ENCODE peak calls at places on chromosome 14, in four cellular contexts. N is HepG2, Z is H1, L is K562. B is an unnamed sample.

GRCh38 chr14:76761198-76761848 is at the start of gene VASH1:
- DNase-seq in N (no peak), Z (peak), L (peak), B (no peak)

GRCh38 chr14:90615444-90616095 is 200.7 kb downstream of the TTC7B start:
- DNase-seq in N (no peak), Z (no peak), L (no peak), B (no peak)

GRCh38 chr14:56247495-56248087 is 129.4 kb downstream of the PELI2 start:
- DNase-seq in N (peak), Z (no peak), L (no peak), B (no peak)

GRCh38 chr14:49687942-49688700 is at the start of gene POLE2:
- DNase-seq in N (peak), Z (peak), L (peak), B (no peak)

GRCh38 chr14:28294834-28295440 is 471.6 kb upstream of the FOXG1 start:
- DNase-seq in N (peak), Z (no peak), L (no peak), B (no peak)

GRCh38 chr14:49420201-49420600 is 166.0 kb downstream of the RPS29 start:
- DNase-seq in N (no peak), Z (no peak), L (no peak), B (no peak)

GRCh38 chr14:32627545-32628298 is 298.6 kb downstream of the AKAP6 start:
- DNase-seq in N (no peak), Z (no peak), L (no peak), B (no peak)

GRCh38 chr14:103871596-103872480 is 24.5 kb upstream of the PPP1R13B start:
- DNase-seq in N (no peak), Z (peak), L (peak), B (peak)

GRCh38 chr14:73227812-73228781 is 9.2 kb upstream of the PAPLN start:
- DNase-seq in N (peak), Z (no peak), L (peak), B (no peak)

GRCh38 chr14:80477388-80478160 is 266.3 kb upstream of the DIO2 start:
- DNase-seq in N (no peak), Z (no peak), L (no peak), B (no peak)

GRCh38 chr14:68137704-68138619 is 318.4 kb downstream of the RAD51B start:
- DNase-seq in N (peak), Z (peak), L (peak), B (no peak)

GRCh38 chr14:103144085-103144484 is 20.8 kb downstream of the TNFAIP2 start:
- DNase-seq in N (no peak), Z (no peak), L (no peak), B (no peak)

GRCh38 chr14:63204407-63205280 is at the start of gene RHOJ:
- DNase-seq in N (no peak), Z (peak), L (no peak), B (no peak)

GRCh38 chr14:67733609-67734008 is 31.9 kb downstream of the RDH12 start:
- DNase-seq in N (no peak), Z (no peak), L (no peak), B (no peak)

GRCh38 chr14:72906316-72906715 is 12.4 kb upstream of the DPF3 start:
- DNase-seq in N (no peak), Z (no peak), L (no peak), B (no peak)

GRCh38 chr14:52706286-52706685 is 714 bp upstream of the PSMC6 start:
- DNase-seq in N (no peak), Z (no peak), L (peak), B (no peak)

GRCh38 chr14:22474730-22475351 is 114.2 kb downstream of the DAD1 start:
- DNase-seq in N (no peak), Z (no peak), L (no peak), B (no peak)

GRCh38 chr14:90256354-90257131 is at the start of gene PSMC1:
- DNase-seq in N (peak), Z (peak), L (peak), B (peak)

GRCh38 chr14:26137161-26137560 is 460.7 kb downstream of the NOVA1 start:
- DNase-seq in N (no peak), Z (peak), L (no peak), B (no peak)

GRCh38 chr14:26402126-26402525 is 195.7 kb downstream of the NOVA1 start:
- DNase-seq in N (no peak), Z (no peak), L (no peak), B (no peak)

GRCh38 chr14:64943556-64943955 is 1.0 kb upstream of the GPX2 start:
- DNase-seq in N (no peak), Z (no peak), L (no peak), B (no peak)

GRCh38 chr14:45810152-45810872 is 557.3 kb upstream of the MIS18BP1 start:
- DNase-seq in N (no peak), Z (no peak), L (no peak), B (peak)

GRCh38 chr14:33307691-33308369 is 369.2 kb downstream of the NPAS3 start:
- DNase-seq in N (no peak), Z (peak), L (no peak), B (no peak)

GRCh38 chr14:20757963-20758362 is 10.2 kb upstream of the EDDM3B start:
- DNase-seq in N (no peak), Z (peak), L (peak), B (no peak)

GRCh38 chr14:52429451-52429850 is 115.3 kb downstream of the PTGER2 start:
- DNase-seq in N (no peak), Z (no peak), L (no peak), B (no peak)

GRCh38 chr14:53808042-53808441 is 148.6 kb downstream of the BMP4 start:
- DNase-seq in N (no peak), Z (no peak), L (no peak), B (no peak)

DNA sequence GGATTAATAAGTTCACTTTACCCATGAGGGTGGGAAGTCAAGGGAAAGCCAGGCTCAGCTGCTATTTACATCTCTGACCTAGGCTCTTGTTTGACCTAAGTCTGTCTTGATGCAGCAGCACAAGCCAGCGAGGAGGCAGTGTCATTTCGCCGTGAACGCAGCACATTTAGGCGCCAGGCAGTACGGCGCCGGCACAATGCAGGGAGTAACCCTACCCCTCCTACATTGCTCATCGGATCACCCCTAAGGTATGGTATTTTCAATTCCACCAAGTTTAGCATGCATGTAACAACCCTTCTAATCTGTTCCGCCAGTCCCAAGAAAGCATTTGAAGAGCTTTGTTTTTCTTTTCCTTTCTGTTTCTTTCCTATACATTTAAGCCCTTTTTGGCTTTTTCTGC is 81.2 kb downstream of the PCNX1 start:
- DNase-seq in N (no peak), Z (no peak), L (peak), B (no peak)
- TF ChIP-seq CREB1 in N (no peak), Z (no peak), L (no peak), B (no peak)

DNA sequence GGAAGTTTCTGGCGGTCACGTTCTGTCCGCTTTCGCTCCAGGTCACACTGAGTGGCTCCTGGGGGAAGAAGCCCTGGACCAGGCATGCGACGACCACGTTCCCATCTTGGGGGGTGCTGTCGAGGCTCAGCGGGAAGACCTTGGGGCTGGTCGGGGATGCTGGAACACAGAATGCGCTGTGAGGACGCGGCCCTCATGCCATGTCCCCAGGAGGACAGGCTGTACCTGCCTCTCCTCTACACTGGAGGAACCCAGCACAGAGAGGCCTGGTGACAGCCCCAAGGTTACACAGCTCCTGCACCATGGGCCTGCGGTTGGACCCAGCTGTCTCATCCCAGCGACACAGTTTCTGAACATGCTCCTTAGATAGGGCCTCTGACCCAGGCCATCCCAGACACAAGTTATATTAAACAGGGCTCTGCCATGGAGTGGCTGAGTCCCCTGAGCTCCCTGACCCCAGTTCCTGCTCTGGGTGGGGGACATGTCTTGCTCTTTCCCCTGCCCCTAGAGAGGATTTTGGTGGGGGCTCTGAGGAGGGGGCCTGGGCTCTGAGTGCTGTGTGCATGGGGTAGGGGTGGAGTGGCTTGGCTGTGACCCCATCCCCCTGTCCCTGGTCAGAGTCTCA is 62.0 kb downstream of the TMEM121 start:
- DNase-seq in N (no peak), Z (no peak), L (no peak), B (no peak)
- TF ChIP-seq KDM1A in N (no peak), Z (no peak), L (no peak), B (no peak)

GRCh38 chr14:35046751-35047536 is 872 bp downstream of the FAM177A1 start:
- DNase-seq in N (peak), Z (no peak), L (no peak), B (no peak)
- TF ChIP-seq CREB1 in N (no peak), Z (no peak), L (no peak), B (no peak)

GRCh38 chr14:50766338-50766886 is 64.5 kb downstream of the NIN start:
- DNase-seq in N (no peak), Z (no peak), L (no peak), B (no peak)
- TF ChIP-seq KDM1A in N (no peak), Z (no peak), L (no peak), B (no peak)

DNA sequence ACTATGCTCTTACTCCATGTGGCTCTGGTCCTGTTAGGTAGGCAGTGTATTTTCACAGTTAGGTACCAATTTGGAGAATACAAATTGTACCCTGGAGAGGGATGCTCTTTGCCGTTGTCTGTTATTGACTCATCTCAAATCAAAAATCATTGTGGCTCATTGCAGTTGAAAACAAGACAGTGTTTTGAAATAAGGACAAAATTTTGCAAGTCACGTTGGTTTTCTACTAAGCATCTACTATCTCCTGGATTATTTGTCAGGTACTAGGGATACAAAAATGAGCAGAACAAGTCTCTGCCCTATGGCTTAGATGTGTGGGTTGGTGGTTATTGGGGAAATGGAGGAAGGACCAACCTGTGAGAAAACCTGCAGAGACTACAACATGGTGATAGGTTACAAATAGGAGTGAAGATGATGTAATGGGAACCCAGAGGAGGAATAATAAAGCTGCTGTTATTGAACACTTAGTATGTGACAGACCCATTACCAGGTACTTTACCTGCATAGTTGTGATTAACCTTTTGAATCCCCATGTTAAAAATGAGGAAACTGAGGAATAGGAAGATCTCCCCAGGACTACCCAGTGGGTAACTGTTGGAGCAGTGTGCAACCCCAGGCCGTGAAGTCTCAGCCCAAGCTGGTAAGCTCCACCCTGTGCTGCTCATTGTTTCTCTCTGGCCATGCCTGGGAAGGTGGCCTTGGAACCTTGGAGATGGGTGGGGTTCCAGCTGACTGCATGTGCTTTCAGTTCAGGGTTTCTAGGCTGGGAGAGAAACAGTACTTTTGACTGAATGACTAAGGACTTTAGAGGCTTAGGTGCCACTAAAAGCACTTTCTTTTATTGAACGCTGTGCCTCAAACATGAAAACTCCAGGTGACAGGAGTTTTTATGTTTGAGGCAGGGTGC is 72.9 kb upstream of the SRSF5 start:
- DNase-seq in N (peak), Z (no peak), L (peak), B (no peak)
- TF ChIP-seq CREB1 in N (no peak), Z (no peak), L (no peak), B (no peak)

DNA sequence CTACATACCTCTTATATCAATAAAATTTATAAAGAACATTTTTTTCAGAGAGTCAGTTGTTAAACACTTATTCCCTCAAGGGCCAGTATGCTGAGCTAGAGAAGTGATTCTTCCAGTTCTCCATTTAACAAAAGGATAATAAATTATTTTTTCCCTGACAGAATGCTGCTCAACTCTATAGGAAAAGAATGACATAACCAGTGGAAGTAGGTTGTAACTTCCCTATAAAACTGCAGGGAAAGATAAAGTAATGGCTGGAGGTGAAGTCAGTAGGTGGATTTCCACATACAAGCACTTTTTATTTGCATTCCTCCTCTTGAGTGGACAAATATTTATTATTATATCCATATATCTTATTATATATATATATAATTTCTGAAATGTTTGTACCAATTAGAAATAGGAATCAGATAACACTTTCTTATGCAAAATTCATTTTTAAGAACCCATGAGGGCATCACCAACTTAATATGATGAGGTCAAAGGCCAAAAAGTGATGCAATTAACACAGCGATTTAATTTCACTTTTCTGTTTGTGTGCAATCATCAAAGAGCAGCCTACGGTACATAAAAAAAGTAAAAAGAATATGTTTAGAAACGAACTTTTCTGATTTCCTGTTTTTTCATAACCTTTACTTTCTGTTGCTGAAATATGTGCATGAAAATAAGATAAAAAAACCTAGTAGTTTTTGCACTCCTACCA is 175.3 kb downstream of the PRKD1 start:
- DNase-seq in N (no peak), Z (no peak), L (no peak), B (no peak)
- TF ChIP-seq KDM1A in N (no peak), Z (no peak), L (no peak), B (no peak)

GRCh38 chr14:94638330-94638729 is 26.1 kb downstream of the SERPINA3 start:
- DNase-seq in N (no peak), Z (no peak), L (no peak), B (no peak)
- TF ChIP-seq CREB1 in N (no peak), Z (no peak), L (no peak), B (no peak)

DNA sequence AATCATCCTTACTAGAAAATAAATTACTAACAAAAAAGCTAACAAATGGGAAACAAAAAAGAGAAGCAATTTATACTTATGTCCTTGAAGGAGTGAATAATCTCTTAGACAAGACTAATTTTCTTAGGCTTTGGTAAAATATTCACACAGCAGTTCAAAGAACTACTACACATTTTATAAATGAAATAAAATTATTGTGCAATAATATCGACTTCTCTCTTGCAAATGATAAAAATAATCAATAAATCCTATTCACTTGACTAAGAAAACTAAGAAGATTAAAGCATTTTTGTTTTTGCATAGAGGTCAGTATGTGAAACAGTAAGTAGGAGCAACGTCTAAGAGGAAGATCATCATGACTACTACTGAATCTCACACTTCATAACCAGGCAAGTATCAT is 82.0 kb downstream of the EML5 start:
- DNase-seq in N (no peak), Z (no peak), L (no peak), B (no peak)
- TF ChIP-seq KDM1A in N (no peak), Z (no peak), L (no peak), B (no peak)

GRCh38 chr14:92510972-92511371 is 2.6 kb upstream of the RIN3 start:
- DNase-seq in N (peak), Z (no peak), L (peak), B (no peak)

GRCh38 chr14:92513204-92513965 is at the start of gene RIN3:
- DNase-seq in N (peak), Z (peak), L (no peak), B (no peak)

GRCh38 chr14:92512807-92513203 is 776 bp upstream of the RIN3 start:
- DNase-seq in N (no peak), Z (no peak), L (no peak), B (no peak)

GRCh38 chr14:92513966-92514843 is 624 bp downstream of the RIN3 start:
- DNase-seq in N (peak), Z (peak), L (no peak), B (no peak)

GRCh38 chr14:92511472-92512247 is 1.9 kb upstream of the RIN3 start:
- DNase-seq in N (no peak), Z (no peak), L (no peak), B (no peak)
- TF ChIP-seq CREB1 in N (no peak), Z (no peak), L (no peak), B (no peak)